ENCODE peak calls at places on chromosome 19, in six cellular contexts. One of them, this sample, is unnamed.

GRCh38 chr19:43784251-43784980 is 3.6 kb upstream of the KCNN4 start:
- DNase-seq in astrocyte of the spinal cord: peak; percentile 86
- DNase-seq in psoas muscle: peak; percentile 65
- DNase-seq in CD8-positive, alpha-beta T cell: no peak
- DNase-seq in dorsolateral prefrontal cortex: no peak
- DNase-seq in cardiac fibroblast: peak; percentile 84
- DNase-seq in this sample: peak; percentile 56

GRCh38 chr19:50932018-50932689 is 20.7 kb downstream of the KLK5 start:
- DNase-seq in astrocyte of the spinal cord: no peak
- DNase-seq in psoas muscle: no peak
- DNase-seq in CD8-positive, alpha-beta T cell: no peak
- DNase-seq in dorsolateral prefrontal cortex: no peak
- DNase-seq in cardiac fibroblast: no peak
- DNase-seq in this sample: no peak

GRCh38 chr19:27777726-27778125 is 1435.2 kb downstream of the UQCRFS1 start:
- DNase-seq in astrocyte of the spinal cord: no peak
- DNase-seq in psoas muscle: no peak
- DNase-seq in CD8-positive, alpha-beta T cell: no peak
- DNase-seq in dorsolateral prefrontal cortex: no peak
- DNase-seq in cardiac fibroblast: peak; percentile 17
- DNase-seq in this sample: no peak

GRCh38 chr19:15248648-15249559 is 16.7 kb upstream of the EPHX3 start:
- DNase-seq in astrocyte of the spinal cord: peak; percentile 94
- DNase-seq in psoas muscle: peak; percentile 89
- DNase-seq in CD8-positive, alpha-beta T cell: no peak
- DNase-seq in dorsolateral prefrontal cortex: no peak
- DNase-seq in cardiac fibroblast: peak; percentile 94
- DNase-seq in this sample: peak; percentile 81

GRCh38 chr19:7874080-7874856 is at the start of gene PRR36:
- DNase-seq in astrocyte of the spinal cord: no peak
- DNase-seq in psoas muscle: no peak
- DNase-seq in CD8-positive, alpha-beta T cell: no peak
- DNase-seq in dorsolateral prefrontal cortex: peak; percentile 94
- DNase-seq in cardiac fibroblast: no peak
- DNase-seq in this sample: no peak

GRCh38 chr19:2047449-2048103 is 3.5 kb downstream of the MKNK2 start:
- DNase-seq in astrocyte of the spinal cord: no peak
- DNase-seq in psoas muscle: peak; percentile 85
- DNase-seq in CD8-positive, alpha-beta T cell: no peak
- DNase-seq in dorsolateral prefrontal cortex: peak; percentile 9
- DNase-seq in cardiac fibroblast: peak; percentile 44
- DNase-seq in this sample: no peak

GRCh38 chr19:30898353-30899103 is 450.7 kb downstream of the TSHZ3 start:
- DNase-seq in astrocyte of the spinal cord: no peak
- DNase-seq in psoas muscle: no peak
- DNase-seq in CD8-positive, alpha-beta T cell: no peak
- DNase-seq in dorsolateral prefrontal cortex: no peak
- DNase-seq in cardiac fibroblast: no peak
- DNase-seq in this sample: no peak

GRCh38 chr19:3723110-3723488 is 14.9 kb downstream of the TJP3 start:
- DNase-seq in astrocyte of the spinal cord: no peak
- DNase-seq in psoas muscle: no peak
- DNase-seq in CD8-positive, alpha-beta T cell: no peak
- DNase-seq in dorsolateral prefrontal cortex: no peak
- DNase-seq in cardiac fibroblast: no peak
- DNase-seq in this sample: no peak

GRCh38 chr19:54448037-54448773 is 794 bp upstream of the LENG8 start:
- DNase-seq in astrocyte of the spinal cord: peak; percentile 60
- DNase-seq in psoas muscle: peak; percentile 57
- DNase-seq in CD8-positive, alpha-beta T cell: no peak
- DNase-seq in dorsolateral prefrontal cortex: peak; percentile 56
- DNase-seq in cardiac fibroblast: peak; percentile 71
- DNase-seq in this sample: no peak

GRCh38 chr19:40144151-40144550 is 47.1 kb upstream of the MAP3K10 start:
- DNase-seq in astrocyte of the spinal cord: no peak
- DNase-seq in psoas muscle: no peak
- DNase-seq in CD8-positive, alpha-beta T cell: no peak
- DNase-seq in dorsolateral prefrontal cortex: no peak
- DNase-seq in cardiac fibroblast: no peak
- DNase-seq in this sample: no peak

DNA sequence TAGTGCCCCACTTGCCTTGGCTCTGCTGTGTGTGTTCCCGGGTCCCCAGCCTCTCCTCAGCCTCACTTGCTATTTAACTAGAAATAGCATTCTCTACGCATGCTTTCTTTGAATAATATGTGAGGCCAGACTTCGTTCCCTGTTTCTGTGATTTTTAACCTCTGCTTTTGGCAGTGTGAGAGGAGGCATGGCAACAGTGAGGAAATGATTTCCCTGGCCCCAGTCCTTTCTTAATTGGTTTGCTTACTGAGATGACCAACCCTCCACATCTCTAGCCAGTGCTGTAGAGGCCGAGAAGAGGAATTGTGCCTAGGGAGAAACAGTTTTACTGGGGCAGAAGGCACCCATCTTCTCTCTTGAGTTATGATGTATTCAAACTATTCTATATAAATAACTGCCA is 74.0 kb upstream of the NPAS1 start:
- DNase-seq in astrocyte of the spinal cord: no peak
- DNase-seq in psoas muscle: no peak
- DNase-seq in CD8-positive, alpha-beta T cell: no peak
- DNase-seq in dorsolateral prefrontal cortex: no peak
- DNase-seq in cardiac fibroblast: no peak
- DNase-seq in this sample: no peak
- H3K4me3 ChIP-seq in astrocyte of the spinal cord: no peak overlapping the region
- H3K4me3 ChIP-seq in psoas muscle: peak overlapping the region; percentile 51
- H3K4me3 ChIP-seq in CD8-positive, alpha-beta T cell: no peak overlapping the region
- H3K4me3 ChIP-seq in dorsolateral prefrontal cortex: no peak overlapping the region
- H3K4me3 ChIP-seq in cardiac fibroblast: no peak overlapping the region
- H3K4me3 ChIP-seq in this sample: no peak overlapping the region

GRCh38 chr19:9431475-9431874 is 3.9 kb downstream of the ZNF266 start:
- DNase-seq in astrocyte of the spinal cord: peak; percentile 13
- DNase-seq in psoas muscle: no peak
- DNase-seq in CD8-positive, alpha-beta T cell: no peak
- DNase-seq in dorsolateral prefrontal cortex: no peak
- DNase-seq in cardiac fibroblast: peak; percentile 82
- DNase-seq in this sample: no peak
- TF ChIP-seq CTCF in astrocyte of the spinal cord: peak; percentile 54
- TF ChIP-seq CTCF in psoas muscle: peak; percentile 28
- TF ChIP-seq CTCF in CD8-positive, alpha-beta T cell: peak; percentile 74
- TF ChIP-seq CTCF in dorsolateral prefrontal cortex: peak; percentile 39
- TF ChIP-seq CTCF in cardiac fibroblast: peak; percentile 78
- TF ChIP-seq CTCF in this sample: no peak

GRCh38 chr19:6739390-6739883 is at the start of gene TRIP10:
- DNase-seq in astrocyte of the spinal cord: peak; percentile 79
- DNase-seq in psoas muscle: peak; percentile 89
- DNase-seq in CD8-positive, alpha-beta T cell: peak; percentile 71
- DNase-seq in dorsolateral prefrontal cortex: peak; percentile 52
- DNase-seq in cardiac fibroblast: peak; percentile 82
- DNase-seq in this sample: no peak

GRCh38 chr19:6737284-6737872 is at the start of gene GPR108:
- DNase-seq in astrocyte of the spinal cord: peak; percentile 100
- DNase-seq in psoas muscle: peak; percentile 100
- DNase-seq in CD8-positive, alpha-beta T cell: peak; percentile 99
- DNase-seq in dorsolateral prefrontal cortex: peak; percentile 100
- DNase-seq in cardiac fibroblast: peak; percentile 100
- DNase-seq in this sample: peak; percentile 100

GRCh38 chr19:6736917-6737283 is 480 bp downstream of the GPR108 start:
- DNase-seq in astrocyte of the spinal cord: no peak
- DNase-seq in psoas muscle: no peak
- DNase-seq in CD8-positive, alpha-beta T cell: no peak
- DNase-seq in dorsolateral prefrontal cortex: no peak
- DNase-seq in cardiac fibroblast: no peak
- DNase-seq in this sample: no peak

GRCh38 chr19:6738726-6739389 is 622 bp upstream of the TRIP10 start:
- DNase-seq in astrocyte of the spinal cord: no peak
- DNase-seq in psoas muscle: peak; percentile 65
- DNase-seq in CD8-positive, alpha-beta T cell: no peak
- DNase-seq in dorsolateral prefrontal cortex: no peak
- DNase-seq in cardiac fibroblast: peak; percentile 55
- DNase-seq in this sample: no peak

GRCh38 chr19:6737873-6738725 is 719 bp upstream of the GPR108 start:
- DNase-seq in astrocyte of the spinal cord: peak; percentile 81
- DNase-seq in psoas muscle: peak; percentile 94
- DNase-seq in CD8-positive, alpha-beta T cell: peak; percentile 57
- DNase-seq in dorsolateral prefrontal cortex: peak; percentile 95
- DNase-seq in cardiac fibroblast: peak; percentile 87
- DNase-seq in this sample: peak; percentile 49
- H3K4me3 ChIP-seq in astrocyte of the spinal cord: no peak overlapping the region
- H3K4me3 ChIP-seq in psoas muscle: peak overlapping the region; percentile 83
- H3K4me3 ChIP-seq in CD8-positive, alpha-beta T cell: peak overlapping the region; percentile 53
- H3K4me3 ChIP-seq in dorsolateral prefrontal cortex: peak overlapping the region; percentile 28
- H3K4me3 ChIP-seq in cardiac fibroblast: peak overlapping the region; percentile 3
- H3K4me3 ChIP-seq in this sample: no peak overlapping the region

GRCh38 chr19:36060430-36060829 is 5.7 kb downstream of the WDR62 start:
- DNase-seq in astrocyte of the spinal cord: peak; percentile 64
- DNase-seq in psoas muscle: peak; percentile 31
- DNase-seq in CD8-positive, alpha-beta T cell: no peak
- DNase-seq in dorsolateral prefrontal cortex: peak; percentile 33
- DNase-seq in cardiac fibroblast: peak; percentile 68
- DNase-seq in this sample: peak; percentile 40
- TF ChIP-seq CTCF in astrocyte of the spinal cord: peak; percentile 80
- TF ChIP-seq CTCF in psoas muscle: peak; percentile 57
- TF ChIP-seq CTCF in CD8-positive, alpha-beta T cell: no peak
- TF ChIP-seq CTCF in dorsolateral prefrontal cortex: peak; percentile 70
- TF ChIP-seq CTCF in cardiac fibroblast: peak; percentile 75
- TF ChIP-seq CTCF in this sample: peak; percentile 81

GRCh38 chr19:36265064-36265463 is 50.2 kb downstream of the ZNF146 start:
- DNase-seq in astrocyte of the spinal cord: no peak
- DNase-seq in psoas muscle: no peak
- DNase-seq in CD8-positive, alpha-beta T cell: no peak
- DNase-seq in dorsolateral prefrontal cortex: peak; percentile 19
- DNase-seq in cardiac fibroblast: no peak
- DNase-seq in this sample: no peak

GRCh38 chr19:36267061-36267845 is 52.3 kb downstream of the ZNF146 start:
- DNase-seq in astrocyte of the spinal cord: no peak
- DNase-seq in psoas muscle: no peak
- DNase-seq in CD8-positive, alpha-beta T cell: no peak
- DNase-seq in dorsolateral prefrontal cortex: no peak
- DNase-seq in cardiac fibroblast: no peak
- DNase-seq in this sample: no peak

GRCh38 chr19:36266375-36266961 is 51.6 kb downstream of the ZNF146 start:
- DNase-seq in astrocyte of the spinal cord: no peak
- DNase-seq in psoas muscle: peak; percentile 59
- DNase-seq in CD8-positive, alpha-beta T cell: no peak
- DNase-seq in dorsolateral prefrontal cortex: no peak
- DNase-seq in cardiac fibroblast: peak; percentile 33
- DNase-seq in this sample: no peak

GRCh38 chr19:36265856-36266374 is 51.0 kb downstream of the ZNF146 start:
- DNase-seq in astrocyte of the spinal cord: no peak
- DNase-seq in psoas muscle: no peak
- DNase-seq in CD8-positive, alpha-beta T cell: no peak
- DNase-seq in dorsolateral prefrontal cortex: no peak
- DNase-seq in cardiac fibroblast: no peak
- DNase-seq in this sample: no peak
- H3K4me3 ChIP-seq in astrocyte of the spinal cord: no peak overlapping the region
- H3K4me3 ChIP-seq in psoas muscle: no peak overlapping the region
- H3K4me3 ChIP-seq in CD8-positive, alpha-beta T cell: no peak overlapping the region
- H3K4me3 ChIP-seq in dorsolateral prefrontal cortex: no peak overlapping the region
- H3K4me3 ChIP-seq in cardiac fibroblast: no peak overlapping the region
- H3K4me3 ChIP-seq in this sample: no peak overlapping the region

This sample was measured in astrocyte of the cerebellum.